ENCODE peak calls at places on chromosomes 6 and 20, in seven cellular contexts. V is psoas muscle, X is BJ, R is NT2/D1, F is breast epithelium, M is hepatocyte, B is Peyer's patch. J is an unnamed sample. For H3K27me3, the result is how much of the 10 kb centered on the place peaks cover.

GRCh38 chr20:57705103-57705899 is 4.5 kb downstream of the PMEPA1 start:
- DNase-seq in V (no peak), X (no peak), R (no peak), F (no peak), M (no peak), B (no peak), J (no peak)

GRCh38 chr6:252775-253526 is 39.3 kb upstream of the DUSP22 start:
- DNase-seq in V (no peak), X (no peak), R (no peak), F (no peak), M (no peak), B (no peak), J (no peak)

GRCh38 chr6:163098827-163099469 is 315.6 kb upstream of the QKI start:
- DNase-seq in V (no peak), X (no peak), R (no peak), F (no peak), M (no peak), B (no peak), J (no peak)

GRCh38 chr6:156396068-156396771 is 381.0 kb upstream of the ARID1B start:
- DNase-seq in V (no peak), X (no peak), R (no peak), F (no peak), M (no peak), B (no peak), J (no peak)

GRCh38 chr20:43388267-43389081 is 69.2 kb upstream of the SRSF6 start:
- DNase-seq in V (peak), X (no peak), R (no peak), F (no peak), M (no peak), B (no peak), J (no peak)

GRCh38 chr6:7146079-7146828 is 38.5 kb downstream of the RREB1 start:
- DNase-seq in V (peak), X (no peak), R (no peak), F (no peak), M (peak), B (peak), J (no peak)

GRCh38 chr20:37401282-37401929 is 55.5 kb downstream of the SRC start:
- DNase-seq in V (no peak), X (no peak), R (no peak), F (no peak), M (no peak), B (no peak), J (no peak)

GRCh38 chr6:83190596-83190995 is 2.5 kb downstream of the PGM3 start:
- DNase-seq in V (no peak), X (no peak), R (no peak), F (no peak), M (peak), B (no peak), J (no peak)

GRCh38 chr20:21767739-21768223 is 62.3 kb downstream of the PAX1 start:
- DNase-seq in V (no peak), X (no peak), R (peak), F (peak), M (peak), B (no peak), J (no peak)

GRCh38 chr6:12363651-12364381 is 73.7 kb downstream of the EDN1 start:
- DNase-seq in V (no peak), X (no peak), R (no peak), F (no peak), M (peak), B (peak), J (no peak)

GRCh38 chr6:99887066-99887465 is 107.0 kb downstream of the MCHR2 start:
- DNase-seq in V (no peak), X (no peak), R (no peak), F (no peak), M (no peak), B (no peak), J (no peak)

GRCh38 chr6:69022991-69023390 is 387.9 kb downstream of the ADGRB3 start:
- DNase-seq in V (no peak), X (peak), R (no peak), F (no peak), M (no peak), B (no peak), J (no peak)

GRCh38 chr6:5081955-5082354 is 3.2 kb upstream of the PPP1R3G start:
- DNase-seq in V (no peak), X (no peak), R (no peak), F (no peak), M (no peak), B (no peak), J (no peak)

GRCh38 chr6:112085666-112086065 is 1.6 kb downstream of the TUBE1 start:
- DNase-seq in V (no peak), X (no peak), R (no peak), F (no peak), M (no peak), B (no peak), J (no peak)

GRCh38 chr6:70225052-70225451 is 77.8 kb downstream of the COL9A1 start:
- DNase-seq in V (no peak), X (no peak), R (no peak), F (no peak), M (no peak), B (no peak), J (no peak)

GRCh38 chr6:149766156-149766768 is 16.7 kb downstream of the PCMT1 start:
- DNase-seq in V (no peak), X (no peak), R (no peak), F (no peak), M (no peak), B (peak), J (no peak)

GRCh38 chr20:59351148-59352040 is 51.0 kb downstream of the EDN3 start:
- DNase-seq in V (no peak), X (no peak), R (no peak), F (no peak), M (peak), B (peak), J (no peak)

GRCh38 chr20:62363920-62364851 is 2.9 kb downstream of the LAMA5 start:
- DNase-seq in V (peak), X (no peak), R (no peak), F (no peak), M (peak), B (no peak), J (no peak)

GRCh38 chr20:46023999-46024398 is 5.0 kb upstream of the SLC12A5 start:
- DNase-seq in V (no peak), X (no peak), R (no peak), F (no peak), M (no peak), B (no peak), J (no peak)

GRCh38 chr20:33554914-33555420 is 65.1 kb downstream of the CBFA2T2 start:
- DNase-seq in V (no peak), X (peak), R (no peak), F (no peak), M (peak), B (no peak), J (no peak)

GRCh38 chr20:15842872-15843271 is 730.4 kb downstream of the KIF16B start:
- DNase-seq in V (no peak), X (no peak), R (no peak), F (no peak), M (no peak), B (no peak), J (no peak)

GRCh38 chr6:116352515-116353471 is 18.0 kb upstream of the DSE start:
- DNase-seq in V (no peak), X (peak), R (no peak), F (no peak), M (no peak), B (no peak), J (no peak)

GRCh38 chr6:45467853-45468252 is 90.1 kb upstream of the SUPT3H start:
- DNase-seq in V (no peak), X (no peak), R (no peak), F (no peak), M (no peak), B (no peak), J (no peak)

GRCh38 chr6:149082320-149082719 is 235.2 kb upstream of the TAB2 start:
- DNase-seq in V (peak), X (no peak), R (peak), F (peak), M (peak), B (peak), J (peak)

GRCh38 chr6:18242062-18242851 is 22.1 kb downstream of the DEK start:
- DNase-seq in V (no peak), X (peak), R (no peak), F (no peak), M (peak), B (peak), J (no peak)

GRCh38 chr6:2264932-2265331 is 19.5 kb upstream of the GMDS start:
- DNase-seq in V (no peak), X (no peak), R (no peak), F (no peak), M (no peak), B (no peak), J (no peak)

GRCh38 chr6:36929152-36929551 is 25.4 kb upstream of the PI16 start:
- DNase-seq in V (no peak), X (no peak), R (no peak), F (no peak), M (no peak), B (no peak), J (no peak)

GRCh38 chr6:140490086-140490485 is 1115.6 kb upstream of the CITED2 start:
- DNase-seq in V (no peak), X (no peak), R (no peak), F (no peak), M (no peak), B (no peak), J (no peak)

GRCh38 chr6:34347303-34347702 is 45.2 kb downstream of the NUDT3 start:
- DNase-seq in V (no peak), X (no peak), R (no peak), F (no peak), M (no peak), B (no peak), J (no peak)

GRCh38 chr6:144637535-144637934 is 352.4 kb downstream of the UTRN start:
- DNase-seq in V (no peak), X (no peak), R (no peak), F (no peak), M (no peak), B (no peak), J (no peak)

GRCh38 chr6:147806697-147807096 is 298.2 kb downstream of the SAMD5 start:
- DNase-seq in V (no peak), X (no peak), R (no peak), F (no peak), M (no peak), B (no peak), J (peak)

GRCh38 chr6:29071831-29072723 is 15.0 kb downstream of the OR2B3 start:
- DNase-seq in V (no peak), X (no peak), R (peak), F (no peak), M (peak), B (no peak), J (peak)

GRCh38 chr6:136547336-136547735 is 2.9 kb downstream of the MAP7 start:
- DNase-seq in V (no peak), X (peak), R (no peak), F (no peak), M (peak), B (no peak), J (no peak)

GRCh38 chr6:38176797-38177751 is 357.5 kb downstream of the ZFAND3 start:
- DNase-seq in V (no peak), X (no peak), R (no peak), F (no peak), M (peak), B (no peak), J (peak)

GRCh38 chr6:38174806-38175495 is 355.4 kb downstream of the ZFAND3 start:
- DNase-seq in V (no peak), X (no peak), R (no peak), F (no peak), M (no peak), B (no peak), J (no peak)

GRCh38 chr6:38173909-38174308 is 354.4 kb downstream of the ZFAND3 start:
- DNase-seq in V (no peak), X (no peak), R (no peak), F (no peak), M (no peak), B (peak), J (no peak)

GRCh38 chr6:38174315-38174714 is 354.8 kb downstream of the ZFAND3 start:
- DNase-seq in V (no peak), X (no peak), R (no peak), F (no peak), M (no peak), B (no peak), J (no peak)

GRCh38 chr6:38175786-38176185 is 356.3 kb downstream of the ZFAND3 start:
- DNase-seq in V (no peak), X (no peak), R (no peak), F (no peak), M (no peak), B (no peak), J (no peak)
- H3K27me3 ChIP-seq in V (under half), X (under half), R (under half), F (under half), M (under half), B (under half), J (under half)

DNA sequence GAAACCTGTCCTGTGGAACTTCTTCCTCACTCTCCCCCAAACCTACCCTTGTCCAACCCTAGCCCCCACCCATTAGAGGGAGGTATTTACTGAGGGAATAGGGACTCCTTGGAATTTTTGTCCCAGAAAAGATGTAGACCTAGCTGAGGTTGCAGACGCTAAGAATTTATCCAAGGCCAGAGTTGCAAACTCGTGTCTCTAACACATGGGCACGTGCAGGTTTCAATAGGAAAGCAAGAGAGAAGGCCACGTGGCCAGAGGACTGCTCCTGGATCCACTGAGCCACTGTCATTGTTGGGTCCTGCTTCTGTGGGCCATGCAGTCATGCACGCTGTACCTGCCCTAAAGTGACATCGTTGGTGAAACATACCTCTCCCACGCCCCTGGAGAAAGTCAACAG is 243.4 kb upstream of the KCNG1 start:
- DNase-seq in V (no peak), X (no peak), R (no peak), F (no peak), M (no peak), B (no peak), J (no peak)
- H3K27me3 ChIP-seq in V (under half), X (under half), R (under half), F (under half), M (under half), B (under half), J (under half)

GRCh38 chr6:41548098-41548840 is 2.1 kb downstream of the FOXP4 start:
- DNase-seq in V (peak), X (no peak), R (no peak), F (no peak), M (peak), B (peak), J (no peak)
- H3K27me3 ChIP-seq in V (under half), X (under half), R (half or more), F (under half), M (under half), B (under half), J (under half)

GRCh38 chr20:5844063-5844681 is 94.0 kb downstream of the SHLD1 start:
- DNase-seq in V (no peak), X (no peak), R (no peak), F (no peak), M (no peak), B (no peak), J (no peak)

GRCh38 chr20:5841492-5841891 is 91.3 kb downstream of the SHLD1 start:
- DNase-seq in V (no peak), X (no peak), R (no peak), F (no peak), M (no peak), B (no peak), J (no peak)

GRCh38 chr20:5843054-5843731 is 93.0 kb downstream of the SHLD1 start:
- DNase-seq in V (no peak), X (no peak), R (no peak), F (no peak), M (no peak), B (no peak), J (no peak)

GRCh38 chr20:5845686-5846651 is 95.8 kb downstream of the SHLD1 start:
- DNase-seq in V (no peak), X (no peak), R (no peak), F (no peak), M (peak), B (no peak), J (no peak)

GRCh38 chr20:5842465-5842864 is 92.3 kb downstream of the SHLD1 start:
- DNase-seq in V (no peak), X (no peak), R (no peak), F (no peak), M (no peak), B (no peak), J (no peak)
- H3K27me3 ChIP-seq in V (under half), X (under half), R (under half), F (under half), M (under half), B (under half), J (under half)